ENCODE peak calls at places on chromosomes 13 and 19, in five cellular contexts. X is CD8-positive, alpha-beta T cell; W is psoas muscle; C is esophagus squamous epithelium; M is CD4-positive, alpha-beta T cell. L is an unnamed sample. For H3K9me3, the result is how much of the 10 kb centered on the place peaks cover.

GRCh38 chr19:4493104-4493928 is 21.2 kb downstream of the HDGFL2 start:
- DNase-seq in X (no peak), W (no peak), C (no peak), M (no peak), L (no peak)

GRCh38 chr19:49894879-49895565 is 1.7 kb downstream of the IL4I1 start:
- DNase-seq in X (no peak), W (no peak), C (no peak), M (no peak), L (peak)

GRCh38 chr13:102172406-102172805 is 229.4 kb downstream of the FGF14 start:
- DNase-seq in X (no peak), W (no peak), C (no peak), M (no peak), L (no peak)

GRCh38 chr19:18379803-18380747 is 5.9 kb upstream of the GDF15 start:
- DNase-seq in X (no peak), W (peak), C (no peak), M (no peak), L (no peak)

GRCh38 chr19:15173746-15174404 is 26.9 kb downstream of the NOTCH3 start:
- DNase-seq in X (no peak), W (no peak), C (no peak), M (no peak), L (no peak)

GRCh38 chr13:22031702-22032286 is 360.9 kb downstream of the FGF9 start:
- DNase-seq in X (no peak), W (no peak), C (no peak), M (no peak), L (no peak)

GRCh38 chr13:102147353-102147752 is 254.5 kb downstream of the FGF14 start:
- DNase-seq in X (no peak), W (no peak), C (no peak), M (no peak), L (no peak)

GRCh38 chr19:5621945-5622464 is 571 bp downstream of the SAFB2 start:
- DNase-seq in X (peak), W (peak), C (no peak), M (no peak), L (no peak)

GRCh38 chr19:49272204-49272603 is 52.8 kb downstream of the SLC6A16 start:
- DNase-seq in X (no peak), W (no peak), C (no peak), M (no peak), L (no peak)

GRCh38 chr13:103009061-103009840 is 57.0 kb downstream of the SLC10A2 start:
- DNase-seq in X (no peak), W (no peak), C (no peak), M (no peak), L (no peak)

GRCh38 chr13:94822356-94822755 is 110.0 kb upstream of the SOX21 start:
- DNase-seq in X (no peak), W (no peak), C (no peak), M (no peak), L (no peak)

GRCh38 chr13:79098603-79099002 is 307.5 kb downstream of the RBM26 start:
- DNase-seq in X (no peak), W (no peak), C (no peak), M (no peak), L (no peak)

GRCh38 chr13:49368688-49369087 is 75.2 kb downstream of the CAB39L start:
- DNase-seq in X (no peak), W (no peak), C (no peak), M (no peak), L (no peak)

GRCh38 chr13:44758595-44759221 is 182.6 kb upstream of the TSC22D1 start:
- DNase-seq in X (no peak), W (no peak), C (no peak), M (no peak), L (no peak)

GRCh38 chr13:49858183-49858856 is 65.8 kb upstream of the KPNA3 start:
- DNase-seq in X (no peak), W (no peak), C (no peak), M (no peak), L (no peak)

GRCh38 chr19:36986601-36987000 is 70.5 kb downstream of the ZNF568 start:
- DNase-seq in X (no peak), W (no peak), C (no peak), M (no peak), L (no peak)

GRCh38 chr13:41562083-41562482 is 104.7 kb downstream of the RGCC start:
- DNase-seq in X (no peak), W (peak), C (no peak), M (no peak), L (no peak)

GRCh38 chr13:34698953-34699352 is 243.1 kb upstream of the NBEA start:
- DNase-seq in X (no peak), W (no peak), C (no peak), M (no peak), L (no peak)

GRCh38 chr19:19262190-19263057 is 10.7 kb downstream of the TM6SF2 start:
- DNase-seq in X (no peak), W (no peak), C (no peak), M (no peak), L (no peak)

GRCh38 chr13:106700007-106700950 is 132.3 kb upstream of the ARGLU1 start:
- DNase-seq in X (no peak), W (no peak), C (no peak), M (no peak), L (no peak)

GRCh38 chr13:79998386-79998785 is 342.5 kb downstream of the SPRY2 start:
- DNase-seq in X (no peak), W (no peak), C (no peak), M (no peak), L (no peak)

GRCh38 chr13:106480511-106480910 is 55.0 kb downstream of the EFNB2 start:
- DNase-seq in X (no peak), W (no peak), C (no peak), M (no peak), L (no peak)

GRCh38 chr13:50244913-50245574 is 229.8 kb downstream of the KCNRG start:
- DNase-seq in X (peak), W (no peak), C (no peak), M (no peak), L (no peak)

GRCh38 chr13:54337526-54337925 is 1308.9 kb downstream of the OLFM4 start:
- DNase-seq in X (no peak), W (no peak), C (no peak), M (no peak), L (no peak)

GRCh38 chr13:36630181-36630806 is 43.5 kb upstream of the SERTM1 start:
- DNase-seq in X (no peak), W (no peak), C (no peak), M (no peak), L (no peak)

GRCh38 chr13:24128112-24128511 is 32.4 kb upstream of the SPATA13 start:
- DNase-seq in X (no peak), W (no peak), C (no peak), M (no peak), L (no peak)

GRCh38 chr19:38617764-38618589 is at the start of gene MAP4K1:
- DNase-seq in X (peak), W (peak), C (peak), M (peak), L (peak)

GRCh38 chr13:74325106-74325505 is 190.9 kb upstream of the KLF12 start:
- DNase-seq in X (no peak), W (no peak), C (no peak), M (no peak), L (no peak)

GRCh38 chr13:59409211-59409610 is 754.5 kb downstream of the DIAPH3 start:
- DNase-seq in X (no peak), W (peak), C (no peak), M (no peak), L (no peak)

GRCh38 chr19:6393982-6394412 is 1.0 kb upstream of the GTF2F1 start:
- DNase-seq in X (peak), W (no peak), C (no peak), M (no peak), L (peak)

DNA sequence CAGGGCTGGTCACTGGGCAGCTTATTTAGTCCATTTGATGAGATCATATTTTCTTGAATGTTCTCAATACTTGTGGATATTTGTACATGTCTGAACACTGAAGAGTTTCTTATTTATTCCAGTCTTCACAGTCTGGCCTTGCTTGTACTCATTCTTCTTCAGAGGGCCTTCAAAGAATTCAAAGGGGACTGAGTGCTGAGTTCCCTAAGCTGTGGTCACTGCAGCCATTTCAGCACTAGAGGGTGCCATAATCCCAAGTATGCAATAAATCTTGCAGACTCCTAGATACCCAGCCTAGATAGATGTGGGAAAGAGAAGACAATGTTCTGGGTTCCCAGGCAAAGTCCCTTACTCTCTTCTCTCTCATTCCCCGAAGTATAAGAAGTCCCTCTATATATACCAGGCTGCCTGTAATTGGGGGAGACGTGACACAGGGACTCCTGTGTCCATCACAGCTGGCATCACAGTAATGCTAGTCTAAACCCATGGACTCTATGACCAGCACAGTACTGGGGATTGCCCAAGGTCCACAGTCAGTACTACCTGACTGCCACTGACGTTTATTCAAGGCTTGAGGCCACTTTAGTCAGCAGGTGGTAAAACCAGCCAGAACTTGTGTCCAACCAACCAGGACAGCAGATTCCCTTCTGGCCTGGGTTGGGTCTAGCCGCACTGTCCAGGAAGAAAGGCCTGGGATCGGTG is 8.9 kb upstream of the VN1R1 start:
- DNase-seq in X (no peak), W (no peak), C (no peak), M (no peak), L (no peak)
- H3K9me3 ChIP-seq in X (under half), W (half or more), C (under half), M (half or more), L (under half)

GRCh38 chr19:57075125-57075524 is 44.7 kb upstream of the USP29 start:
- DNase-seq in X (no peak), W (no peak), C (no peak), M (no peak), L (no peak)
- H3K9me3 ChIP-seq in X (under half), W (under half), C (under half), M (under half), L (under half)

GRCh38 chr19:9044449-9044848 is 34.2 kb upstream of the MUC16 start:
- DNase-seq in X (no peak), W (no peak), C (no peak), M (no peak), L (no peak)
- H3K9me3 ChIP-seq in X (under half), W (under half), C (under half), M (under half), L (under half)

GRCh38 chr19:23345838-23346237 is 49.4 kb downstream of the ZNF91 start:
- DNase-seq in X (no peak), W (no peak), C (no peak), M (no peak), L (no peak)
- H3K9me3 ChIP-seq in X (half or more), W (half or more), C (under half), M (half or more), L (under half)

L was measured in T-helper 17 cell.